ENCODE peak calls at places on chromosomes 5 and 9, in ten cellular contexts. W, D, G, Y, X, R, H, O, L and B are unnamed samples.
A peak's percentile ranks its signal among the peaks of the same experiment; 100 is the strongest.

GRCh38 chr9:14250779-14251145 is 63.2 kb downstream of the NFIB start:
- DNase-seq in W (no peak), D (peak; percentile 53), G (no peak), Y (no peak), X (no peak), R (no peak), H (no peak), O (peak; percentile 19), L (no peak), B (no peak)

GRCh38 chr5:82107277-82107676 is 135.5 kb downstream of the ATG10 start:
- DNase-seq in W (peak; percentile 34), D (peak; percentile 6), G (peak; percentile 5), Y (no peak), X (no peak), R (no peak), H (no peak), O (peak; percentile 13), L (peak; percentile 12), B (peak; percentile 20)

GRCh38 chr5:123450641-123451421 is 27.6 kb upstream of the CEP120 start:
- DNase-seq in W (peak; percentile 35), D (no peak), G (no peak), Y (peak; percentile 84), X (no peak), R (no peak), H (no peak), O (no peak), L (no peak), B (no peak)

GRCh38 chr5:67427745-67428298 is 231.2 kb upstream of the CD180 start:
- DNase-seq in W (no peak), D (no peak), G (no peak), Y (no peak), X (no peak), R (no peak), H (no peak), O (no peak), L (no peak), B (no peak)

GRCh38 chr5:77292026-77292757 is 81.7 kb downstream of the PDE8B start:
- DNase-seq in W (no peak), D (peak; percentile 67), G (no peak), Y (no peak), X (no peak), R (no peak), H (no peak), O (peak; percentile 92), L (peak; percentile 48), B (peak; percentile 54)

GRCh38 chr9:83266618-83267543 is 203.9 kb upstream of the RASEF start:
- DNase-seq in W (no peak), D (peak; percentile 9), G (no peak), Y (no peak), X (no peak), R (no peak), H (no peak), O (peak; percentile 20), L (peak; percentile 69), B (peak; percentile 68)

GRCh38 chr9:70053864-70054263 is 10.2 kb downstream of the MAMDC2 start:
- DNase-seq in W (peak; percentile 55), D (no peak), G (no peak), Y (peak; percentile 36), X (no peak), R (no peak), H (peak; percentile 71), O (peak; percentile 19), L (peak; percentile 47), B (peak; percentile 75)

GRCh38 chr5:177371705-177372533 is 12.3 kb upstream of the SLC34A1 start:
- DNase-seq in W (no peak), D (no peak), G (no peak), Y (no peak), X (no peak), R (no peak), H (no peak), O (no peak), L (no peak), B (no peak)

GRCh38 chr9:3848445-3849114 is 322.8 kb upstream of the RFX3 start:
- DNase-seq in W (peak; percentile 6), D (no peak), G (no peak), Y (no peak), X (no peak), R (no peak), H (no peak), O (no peak), L (peak; percentile 23), B (peak; percentile 60)

GRCh38 chr9:135850737-135851136 is 56.6 kb downstream of the CAMSAP1 start:
- DNase-seq in W (no peak), D (peak; percentile 23), G (no peak), Y (no peak), X (no peak), R (no peak), H (no peak), O (no peak), L (no peak), B (peak; percentile 44)

GRCh38 chr5:28914302-28914701 is 1875.9 kb upstream of the CDH9 start:
- DNase-seq in W (peak; percentile 86), D (no peak), G (no peak), Y (peak; percentile 92), X (no peak), R (no peak), H (no peak), O (no peak), L (no peak), B (no peak)

GRCh38 chr5:57650360-57651069 is 167.9 kb upstream of the ACTBL2 start:
- DNase-seq in W (peak; percentile 87), D (peak; percentile 47), G (peak; percentile 65), Y (peak; percentile 3), X (no peak), R (no peak), H (peak; percentile 16), O (peak; percentile 66), L (peak; percentile 50), B (peak; percentile 79)

GRCh38 chr9:33309903-33310302 is 19.6 kb downstream of the NFX1 start:
- DNase-seq in W (no peak), D (no peak), G (no peak), Y (no peak), X (no peak), R (no peak), H (no peak), O (no peak), L (no peak), B (no peak)

GRCh38 chr5:93585054-93585751 is 2.2 kb downstream of the NR2F1 start:
- DNase-seq in W (peak; percentile 61), D (no peak), G (peak; percentile 26), Y (no peak), X (no peak), R (no peak), H (no peak), O (peak; percentile 58), L (no peak), B (peak; percentile 39)

GRCh38 chr9:79023134-79023577 is 548.6 kb upstream of the TLE4 start:
- DNase-seq in W (peak; percentile 1), D (peak; percentile 97), G (peak; percentile 59), Y (no peak), X (no peak), R (no peak), H (no peak), O (peak; percentile 96), L (peak; percentile 87), B (peak; percentile 99)

GRCh38 chr5:125059255-125060050 is 313.0 kb upstream of the ZNF608 start:
- DNase-seq in W (peak; percentile 79), D (peak; percentile 44), G (no peak), Y (peak; percentile 26), X (no peak), R (no peak), H (no peak), O (no peak), L (peak; percentile 43), B (no peak)

GRCh38 chr5:155833282-155833681 is 493.7 kb upstream of the SGCD start:
- DNase-seq in W (peak; percentile 32), D (no peak), G (no peak), Y (peak; percentile 6), X (no peak), R (no peak), H (no peak), O (no peak), L (no peak), B (no peak)

GRCh38 chr5:33282157-33282556 is 158.6 kb upstream of the TARS1 start:
- DNase-seq in W (no peak), D (no peak), G (no peak), Y (no peak), X (no peak), R (no peak), H (no peak), O (no peak), L (no peak), B (no peak)